ENCODE peak calls at places on chromosomes 13 and 19, in four cellular contexts. N is EH; B is GM20000; X is stimulated activated CD4-positive, alpha-beta T cell treated with anti-CD3 and anti-CD28 coated beads, Interleukin-4, amount 100 ng/mL, for 1 hour. E is an unnamed sample.

GRCh38 chr19:35805518-35806102 is 7.0 kb downstream of the PRODH2 start:
- DNase-seq in N (no peak), X (no peak), B (no peak), E (no peak)

GRCh38 chr13:26619321-26619720 is 61.8 kb downstream of the WASF3 start:
- DNase-seq in B (no peak), N (peak), X (no peak), E (no peak)

GRCh38 chr19:19643158-19644053 is at the start of gene GMIP:
- DNase-seq in B (peak), N (peak), X (peak), E (peak)

GRCh38 chr13:29546662-29547061 is 48.8 kb downstream of the SLC7A1 start:
- DNase-seq in B (no peak), N (no peak), X (no peak), E (no peak)

GRCh38 chr19:49843265-49843664 is 7.7 kb upstream of the PTOV1 start:
- DNase-seq in X (no peak), N (no peak), B (no peak), E (peak)

GRCh38 chr19:35040826-35041547 is 534 bp upstream of the HPN start:
- DNase-seq in N (no peak), X (peak), B (no peak), E (no peak)

GRCh38 chr13:107845911-107846310 is 369.4 kb downstream of the LIG4 start:
- DNase-seq in B (no peak), N (no peak), X (no peak), E (no peak)

GRCh38 chr13:70896136-70896535 is 787.9 kb upstream of the KLHL1 start:
- DNase-seq in X (no peak), B (no peak), N (no peak), E (no peak)

GRCh38 chr13:44853641-44854040 is 135.6 kb downstream of the NUFIP1 start:
- DNase-seq in B (no peak), N (no peak), X (no peak), E (no peak)

GRCh38 chr19:43457809-43458208 is 7.6 kb downstream of the LYPD3 start:
- DNase-seq in X (no peak), B (no peak), N (no peak), E (no peak)

GRCh38 chr13:23825179-23825578 is 64.0 kb downstream of the MIPEP start:
- DNase-seq in B (no peak), N (peak), X (no peak), E (no peak)

GRCh38 chr13:49996951-49997895 is at the start of gene TRIM13:
- DNase-seq in B (peak), N (peak), X (peak), E (peak)

GRCh38 chr19:52190679-52191293 is 934 bp downstream of the PPP2R1A start:
- DNase-seq in B (no peak), X (peak), N (peak), E (peak)